ENCODE peak calls at places on chromosomes 6 and 20, in seven cellular contexts. V is neural progenitor cell, J is GM23248, T is MM.1S, Q is PC-3, U is HCT116, E is GM23338. A is an unnamed sample.
A peak's percentile ranks its signal among the peaks of the same experiment; 100 is the strongest.

GRCh38 chr6:117531346-117531745 is 48.9 kb downstream of the DCBLD1 start:
- DNase-seq in V (no peak), E (no peak), U (no peak), J (peak; percentile 60), Q (no peak), T (no peak), A (no peak)

GRCh38 chr6:111478749-111479148 is 4.3 kb downstream of the REV3L start:
- DNase-seq in E (peak; percentile 95), V (peak; percentile 88), Q (peak; percentile 57), U (peak; percentile 35), T (peak; percentile 65), J (peak; percentile 78), A (peak; percentile 40)

GRCh38 chr6:125198285-125199009 is 44.9 kb downstream of the TPD52L1 start:
- DNase-seq in T (no peak), U (no peak), J (no peak), Q (no peak), V (no peak), E (no peak), A (no peak)

GRCh38 chr6:149170564-149171452 is 146.7 kb upstream of the TAB2 start:
- DNase-seq in T (no peak), J (no peak), U (no peak), Q (no peak), E (no peak), V (no peak), A (peak; percentile 33)

GRCh38 chr6:144036064-144036873 is 28.2 kb upstream of the PLAGL1 start:
- DNase-seq in U (no peak), T (no peak), Q (no peak), J (peak; percentile 74), E (peak; percentile 36), V (peak; percentile 57), A (peak; percentile 23)

GRCh38 chr6:31175961-31176360 is 5.5 kb upstream of the POU5F1 start:
- DNase-seq in T (no peak), J (peak; percentile 69), Q (no peak), E (no peak), V (no peak), U (no peak), A (no peak)

GRCh38 chr6:7721654-7722053 is 4.2 kb upstream of the BMP6 start:
- DNase-seq in Q (peak; percentile 66), T (peak; percentile 87), U (peak; percentile 31), V (no peak), E (no peak), J (peak; percentile 65), A (peak; percentile 16)

GRCh38 chr20:16548073-16548672 is 25.1 kb downstream of the KIF16B start:
- DNase-seq in T (no peak), J (peak; percentile 8), E (no peak), V (no peak), U (no peak), Q (no peak), A (no peak)

GRCh38 chr6:140858381-140858971 is 1274.2 kb upstream of the GJE1 start:
- DNase-seq in J (peak; percentile 48), U (peak; percentile 46), E (no peak), Q (peak; percentile 65), T (no peak), V (no peak), A (no peak)

GRCh38 chr6:166997768-166998255 is 1.4 kb upstream of the CEP43 start:
- DNase-seq in T (peak; percentile 46), V (peak; percentile 81), U (peak; percentile 62), E (peak; percentile 84), J (peak; percentile 92), Q (peak; percentile 76), A (peak; percentile 84)

GRCh38 chr6:8837343-8837742 is 402.0 kb upstream of the SLC35B3 start:
- DNase-seq in T (no peak), E (no peak), J (no peak), U (no peak), Q (no peak), V (no peak), A (no peak)

GRCh38 chr20:63330940-63331339 is 30.2 kb downstream of the CHRNA4 start:
- DNase-seq in Q (no peak), U (no peak), E (peak; percentile 71), V (peak; percentile 62), J (no peak), T (no peak), A (peak; percentile 62)

GRCh38 chr20:40932436-40932835 is 96.2 kb upstream of the TOP1 start:
- DNase-seq in Q (no peak), J (no peak), T (no peak), E (no peak), U (no peak), V (no peak), A (no peak)

GRCh38 chr6:52999456-52999855 is 4.4 kb upstream of the GSTA4 start:
- DNase-seq in T (no peak), U (no peak), Q (no peak), E (no peak), J (no peak), V (no peak), A (no peak)

GRCh38 chr20:44720617-44720993 is 5.4 kb downstream of the CCN5 start:
- DNase-seq in T (no peak), E (no peak), V (no peak), U (peak; percentile 48), J (peak; percentile 93), Q (peak; percentile 77), A (no peak)

GRCh38 chr6:49430866-49431265 is 32.2 kb downstream of the MMUT start:
- DNase-seq in Q (no peak), U (no peak), V (no peak), J (no peak), E (no peak), T (no peak), A (no peak)

GRCh38 chr6:79138146-79138545 is 60.1 kb upstream of the PHIP start:
- DNase-seq in U (no peak), T (no peak), Q (no peak), E (no peak), J (peak; percentile 13), V (no peak), A (no peak)

GRCh38 chr20:53413188-53413631 is 180.4 kb downstream of the ZNF217 start:
- DNase-seq in V (peak; percentile 67), Q (peak; percentile 67), T (peak; percentile 84), J (no peak), E (peak; percentile 94), U (peak; percentile 50), A (peak; percentile 79)

GRCh38 chr20:36541227-36542018 is at the start of gene MYL9:
- DNase-seq in Q (peak; percentile 50), U (no peak), E (peak; percentile 75), T (no peak), V (peak; percentile 86), J (peak; percentile 90), A (peak; percentile 90)

GRCh38 chr6:152636675-152637421 is at the start of gene SYNE1:
- DNase-seq in T (no peak), E (peak; percentile 74), J (peak; percentile 75), U (no peak), Q (no peak), V (peak; percentile 67), A (peak; percentile 42)

GRCh38 chr6:44257007-44257752 is at the start of gene SLC35B2:
- DNase-seq in J (peak; percentile 84), U (no peak), Q (peak; percentile 72), T (peak; percentile 69), E (peak; percentile 83), V (peak; percentile 93), A (peak; percentile 89)

GRCh38 chr6:28896505-28897392 is 27.0 kb downstream of the TRIM27 start:
- DNase-seq in E (peak; percentile 78), J (peak; percentile 82), V (peak; percentile 77), U (peak; percentile 51), T (peak; percentile 64), Q (peak; percentile 69), A (peak; percentile 78)

GRCh38 chr6:169933839-169934698 is 182.6 kb downstream of the ERMARD start:
- DNase-seq in J (peak; percentile 68), E (no peak), T (no peak), Q (peak; percentile 40), V (no peak), U (no peak), A (no peak)

DNA sequence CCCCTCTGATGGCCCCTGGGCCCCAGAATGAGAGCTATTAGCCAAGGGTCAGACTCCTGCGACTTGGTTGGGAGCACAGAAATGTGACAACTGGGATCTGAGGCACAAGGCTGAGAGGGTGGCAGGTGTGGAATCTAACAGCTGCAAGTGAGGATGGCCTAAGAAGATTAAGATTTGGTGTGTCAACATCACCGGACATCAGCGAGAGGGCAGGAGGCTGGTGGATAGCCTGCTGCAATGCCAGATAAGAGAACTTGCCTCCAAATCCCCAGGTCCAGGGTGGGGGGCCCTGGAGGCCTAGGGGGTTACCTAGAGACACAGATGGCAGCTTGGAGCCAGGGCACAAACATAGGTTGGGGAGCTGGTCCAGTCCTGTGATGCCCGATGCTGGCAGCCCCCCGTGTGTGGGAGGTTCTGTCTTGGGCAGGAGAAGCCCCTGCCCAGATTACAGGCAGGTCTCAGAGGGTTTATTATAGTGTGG is 155.8 kb downstream of the GRM4 start:
- DNase-seq in V (no peak), E (no peak), Q (no peak), J (no peak), T (no peak), U (no peak), A (no peak)
- TF ChIP-seq EZH2phosphoT487 in V (no peak), E (no peak), Q (no peak), J (no peak), T (no peak), U (no peak), A (no peak)

DNA sequence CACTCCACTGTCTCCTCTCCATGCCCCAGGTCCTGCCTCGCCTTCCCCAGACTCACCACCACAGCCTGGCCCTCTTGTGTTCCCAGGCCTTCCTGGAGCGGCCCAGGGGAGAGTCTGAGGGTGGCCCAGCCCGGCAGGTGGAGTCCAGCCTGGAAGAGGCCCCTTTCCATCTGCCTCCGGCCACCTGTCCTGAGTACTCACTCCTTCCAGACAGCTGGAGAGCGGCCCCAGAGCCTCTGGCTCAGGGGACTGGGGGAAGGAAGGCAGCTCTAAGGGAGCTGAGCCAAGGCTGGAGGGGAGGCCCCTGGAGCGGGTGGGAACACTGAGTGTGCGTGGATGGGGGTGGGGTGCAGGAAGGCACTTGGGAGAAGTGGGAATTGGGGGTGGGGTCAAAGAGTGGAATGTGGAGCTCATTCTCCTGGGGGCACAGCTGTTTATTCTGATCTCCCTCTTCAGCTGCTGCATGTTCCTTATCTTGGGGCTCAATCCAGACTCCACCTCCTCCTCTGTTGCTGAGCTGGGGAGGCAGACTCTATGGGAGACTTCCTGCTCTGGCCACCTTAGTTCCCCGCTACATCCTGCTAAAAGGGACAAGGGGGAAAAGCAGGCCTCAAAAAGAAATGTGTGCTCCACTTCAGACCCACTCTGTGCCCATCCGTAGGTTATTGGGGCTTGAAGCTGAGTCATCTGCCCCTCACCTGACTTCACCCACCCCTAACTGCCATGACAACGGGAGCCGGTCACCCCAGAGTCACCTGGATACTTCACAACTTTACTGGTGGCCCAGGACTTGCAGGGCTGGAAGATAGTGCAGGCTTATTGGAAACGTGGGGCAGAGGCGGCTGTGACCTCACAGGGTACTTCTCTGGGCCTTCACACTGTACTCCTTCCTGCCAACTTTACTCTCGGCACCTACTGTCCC is 19.5 kb upstream of the TAF8 start:
- DNase-seq in J (no peak), E (peak; percentile 66), Q (no peak), V (peak; percentile 34), T (no peak), U (no peak), A (peak; percentile 73)
- H3K4me1 ChIP-seq in J (no peaks in the 10 kb centered on the region), E (peaks cover 9% of the 10 kb centered on the region), Q (peaks cover 5% of the 10 kb centered on the region), V (peaks cover 9% of the 10 kb centered on the region), T (no peaks in the 10 kb centered on the region), U (peaks cover 9% of the 10 kb centered on the region), A (peaks cover 32% of the 10 kb centered on the region)

GRCh38 chr6:35214869-35215664 is 1.3 kb downstream of the SCUBE3 start:
- DNase-seq in Q (no peak), T (no peak), J (peak; percentile 46), E (peak; percentile 53), U (no peak), V (peak; percentile 43), A (peak; percentile 15)
- TF ChIP-seq EZH2 in Q (no peak), T (no peak), J (no peak), E (peak; percentile 50), U (no peak), V (no peak), A (no peak)

GRCh38 chr20:24984963-24985640 is 7.4 kb downstream of the APMAP start:
- DNase-seq in V (no peak), Q (no peak), J (no peak), U (no peak), T (no peak), E (no peak), A (no peak)
- TF ChIP-seq EZH2phosphoT487 in V (no peak), Q (no peak), J (no peak), U (no peak), T (no peak), E (no peak), A (no peak)